ENCODE peak calls at places on chromosomes 5 and 9, in six cellular contexts. S is A549, O is uterus, Y is prostate gland, I is esophagus muscularis mucosa, J is testis. B is an unnamed sample.

GRCh38 chr5:95810305-95811125 is 12.0 kb downstream of the GLRX start:
- DNase-seq in O (no peak), S (no peak), I (peak; percentile 55), Y (no peak), J (no peak), B (no peak)

GRCh38 chr5:33043598-33043997 is 332.5 kb downstream of the NPR3 start:
- DNase-seq in S (no peak), O (no peak), Y (no peak), I (no peak), J (no peak), B (no peak)

GRCh38 chr5:52867809-52868208 is 80.1 kb downstream of the ITGA1 start:
- DNase-seq in I (no peak), S (no peak), Y (no peak), O (no peak), J (no peak), B (no peak)

GRCh38 chr9:127128341-127129072 is 6.1 kb upstream of the ANGPTL2 start:
- DNase-seq in J (no peak), I (no peak), S (no peak), O (peak; percentile 66), Y (no peak), B (no peak)

GRCh38 chr5:175246242-175246891 is 197.6 kb downstream of the DRD1 start:
- DNase-seq in J (no peak), S (peak; percentile 83), Y (no peak), O (peak; percentile 15), I (no peak), B (peak; percentile 79)

GRCh38 chr9:117737721-117738226 is 33.6 kb downstream of the TLR4 start:
- DNase-seq in Y (no peak), O (no peak), J (no peak), I (no peak), S (no peak), B (no peak)

GRCh38 chr9:87884578-87885459 is 2.1 kb downstream of the SPATA31E1 start:
- DNase-seq in J (no peak), I (no peak), Y (peak; percentile 2), S (no peak), O (no peak), B (no peak)

GRCh38 chr9:99000480-99001395 is 57.0 kb downstream of the COL15A1 start:
- DNase-seq in Y (no peak), O (no peak), J (peak; percentile 66), I (no peak), S (peak; percentile 70), B (peak; percentile 65)

GRCh38 chr9:114906922-114907571 is 23.3 kb downstream of the TNFSF8 start:
- DNase-seq in S (peak; percentile 78), Y (no peak), I (no peak), J (peak; percentile 18), O (no peak), B (no peak)

GRCh38 chr5:68777145-68777544 is 316.7 kb upstream of the SLC30A5 start:
- DNase-seq in J (no peak), Y (no peak), I (peak; percentile 45), S (no peak), O (no peak), B (no peak)

GRCh38 chr9:96418074-96418919 is at the start of gene ZNF367:
- DNase-seq in I (peak; percentile 99), O (peak; percentile 96), S (peak; percentile 97), J (peak; percentile 96), Y (peak; percentile 97), B (peak; percentile 97)
- TF ChIP-seq POLR2A in I (no peak), O (peak; percentile 8), S (peak; percentile 16), J (no peak), Y (peak; percentile 34), B (peak; percentile 66)

GRCh38 chr5:84683594-84683993 is 298.9 kb upstream of the EDIL3 start:
- DNase-seq in S (no peak), I (no peak), J (no peak), O (no peak), Y (no peak), B (no peak)

GRCh38 chr5:84682531-84682930 is 297.9 kb upstream of the EDIL3 start:
- DNase-seq in S (no peak), O (no peak), J (no peak), I (no peak), Y (no peak), B (no peak)

GRCh38 chr5:84680908-84681307 is 296.2 kb upstream of the EDIL3 start:
- DNase-seq in S (no peak), O (no peak), Y (no peak), J (no peak), I (no peak), B (no peak)

GRCh38 chr5:84688566-84688965 is 303.9 kb upstream of the EDIL3 start:
- DNase-seq in J (no peak), Y (no peak), I (no peak), O (no peak), S (no peak), B (no peak)

GRCh38 chr5:84685121-84685520 is 300.4 kb upstream of the EDIL3 start:
- DNase-seq in S (no peak), O (no peak), J (no peak), Y (no peak), I (no peak), B (no peak)
- TF ChIP-seq POLR2A in S (no peak), O (no peak), J (no peak), Y (no peak), I (no peak), B (no peak)

GRCh38 chr9:134444040-134444315 is 117.7 kb downstream of the RXRA start:
- DNase-seq in O (no peak), J (no peak), S (no peak), I (no peak), Y (no peak), B (no peak)

GRCh38 chr9:134442486-134443168 is 116.4 kb downstream of the RXRA start:
- DNase-seq in S (no peak), O (no peak), I (no peak), Y (no peak), J (no peak), B (no peak)

GRCh38 chr9:134445000-134445399 is 118.7 kb downstream of the RXRA start:
- DNase-seq in J (no peak), Y (no peak), O (no peak), S (peak; percentile 32), I (no peak), B (no peak)

GRCh38 chr9:134442087-134442470 is 115.8 kb downstream of the RXRA start:
- DNase-seq in S (no peak), I (no peak), O (no peak), J (no peak), Y (no peak), B (no peak)

DNA sequence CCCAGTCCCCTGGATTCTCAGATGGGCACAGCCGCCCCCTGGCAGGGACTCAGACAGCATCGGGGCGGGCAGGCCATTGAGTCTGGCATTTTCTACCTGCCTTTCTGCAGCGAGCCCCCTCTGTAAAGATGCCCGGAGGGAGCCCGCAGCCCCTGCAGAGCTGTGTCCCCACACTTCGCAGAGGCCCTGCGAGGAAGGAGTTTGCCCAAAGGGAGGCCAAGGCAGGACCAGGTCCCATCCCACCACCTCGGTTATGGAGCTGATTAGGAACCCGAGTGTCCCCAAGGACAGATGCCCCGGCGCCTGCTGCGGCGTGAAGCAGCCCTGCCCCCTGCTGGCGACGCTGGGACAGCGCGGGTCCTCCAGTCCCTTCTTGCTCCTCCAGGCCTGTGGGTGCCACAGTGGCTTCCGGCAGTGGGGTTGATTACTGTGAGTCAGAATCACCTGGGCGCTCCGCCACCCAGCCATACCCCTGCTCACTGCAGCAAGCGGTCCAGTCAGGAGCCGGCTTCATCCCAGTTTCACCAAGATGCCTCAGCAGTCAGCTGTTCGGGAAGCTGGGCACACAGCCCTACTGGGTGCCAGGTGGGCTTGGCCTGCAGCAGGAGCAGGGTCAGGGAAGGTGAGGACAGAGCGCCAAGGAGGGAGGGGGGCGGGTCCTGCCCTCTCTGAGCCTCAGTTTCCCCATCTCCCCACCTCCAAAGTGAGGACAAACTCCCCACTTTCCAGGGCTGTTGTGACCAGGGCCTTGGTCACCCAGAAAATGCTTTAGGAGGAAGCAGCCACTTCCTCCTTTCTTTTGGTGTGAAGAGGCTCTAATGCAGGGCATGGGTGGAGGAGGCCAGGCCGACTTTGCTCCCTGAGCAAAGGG is 117.1 kb downstream of the RXRA start:
- DNase-seq in Y (peak; percentile 90), I (peak; percentile 95), S (peak; percentile 92), O (peak; percentile 87), J (peak; percentile 83), B (peak; percentile 100)
- TF ChIP-seq POLR2A in Y (no peak), I (no peak), S (no peak), O (no peak), J (no peak), B (no peak)

GRCh38 chr5:132963175-132964104 is at the start of gene AFF4:
- DNase-seq in J (peak; percentile 96), I (peak; percentile 99), O (peak; percentile 95), S (peak; percentile 97), Y (peak; percentile 95), B (peak; percentile 94)
- TF ChIP-seq POLR2A in J (peak; percentile 90), I (peak; percentile 96), O (peak; percentile 97), S (peak; percentile 65), Y (peak; percentile 100), B (peak; percentile 82)